ENCODE peak calls at places on chromosomes 1 and 21, in seven cellular contexts. P is stomach, M is PC-9, U is fibroblast of lung, G is ascending aorta, V is adrenal gland, I is IMR-90. F is an unnamed sample.
A peak's percentile ranks its signal among the peaks of the same experiment; 100 is the strongest.

GRCh38 chr1:6348511-6349191 is 44.9 kb downstream of the ACOT7 start:
- DNase-seq in P (peak; percentile 41), M (peak; percentile 37), U (peak; percentile 90), G (no peak), V (peak; percentile 73), I (peak; percentile 32), F (no peak)

GRCh38 chr1:202806845-202807366 is 1.3 kb downstream of the KDM5B start:
- DNase-seq in P (no peak), M (peak; percentile 18), U (peak; percentile 17), G (no peak), V (no peak), I (no peak), F (peak; percentile 67)

GRCh38 chr21:43318841-43319781 is 107.8 kb downstream of the SIK1 start:
- DNase-seq in P (no peak), M (peak; percentile 45), U (peak; percentile 53), G (no peak), V (peak; percentile 66), I (peak; percentile 87), F (no peak)

GRCh38 chr1:225845633-225846259 is 35.8 kb downstream of the EPHX1 start:
- DNase-seq in P (peak; percentile 72), M (peak; percentile 80), U (peak; percentile 67), G (peak; percentile 89), V (peak; percentile 87), I (peak; percentile 75), F (peak; percentile 83)

GRCh38 chr1:205472737-205473565 is 17.1 kb upstream of the BLACAT1 start:
- DNase-seq in P (no peak), M (no peak), U (no peak), G (no peak), V (no peak), I (no peak), F (no peak)

GRCh38 chr1:95506736-95507404 is 272.9 kb downstream of the RWDD3 start:
- DNase-seq in P (no peak), M (no peak), U (no peak), G (no peak), V (no peak), I (no peak), F (no peak)

GRCh38 chr1:58855351-58856165 is 71.7 kb upstream of the JUN start:
- DNase-seq in P (no peak), M (no peak), U (peak; percentile 59), G (no peak), V (no peak), I (no peak), F (no peak)

GRCh38 chr21:44666401-44667320 is at the start of gene KRTAP12-2:
- DNase-seq in P (no peak), M (no peak), U (no peak), G (no peak), V (no peak), I (no peak), F (no peak)

GRCh38 chr1:215276582-215276981 is 194.0 kb downstream of the KCNK2 start:
- DNase-seq in P (no peak), M (no peak), U (no peak), G (no peak), V (no peak), I (no peak), F (no peak)

GRCh38 chr1:159079518-159079917 is 3.0 kb upstream of the AIM2 start:
- DNase-seq in P (no peak), M (no peak), U (no peak), G (no peak), V (no peak), I (no peak), F (no peak)

GRCh38 chr21:46323710-46324389 is at the start of the genes C21orf58 and PCNT:
- DNase-seq in P (peak; percentile 98), M (peak; percentile 96), U (peak; percentile 97), G (peak; percentile 99), V (peak; percentile 99), I (peak; percentile 97), F (peak; percentile 99)

GRCh38 chr21:46326110-46326703 is 2.3 kb downstream of the PCNT start:
- DNase-seq in P (no peak), M (peak; percentile 20), U (no peak), G (no peak), V (no peak), I (no peak), F (no peak)

GRCh38 chr21:46323227-46323709 is 402 bp downstream of the C21orf58 start:
- DNase-seq in P (no peak), M (no peak), U (peak; percentile 6), G (no peak), V (peak; percentile 63), I (no peak), F (no peak)

GRCh38 chr21:46325073-46325912 is 1.3 kb downstream of the PCNT start:
- DNase-seq in P (peak; percentile 37), M (peak; percentile 42), U (peak; percentile 54), G (no peak), V (peak; percentile 64), I (peak; percentile 47), F (peak; percentile 75)

DNA sequence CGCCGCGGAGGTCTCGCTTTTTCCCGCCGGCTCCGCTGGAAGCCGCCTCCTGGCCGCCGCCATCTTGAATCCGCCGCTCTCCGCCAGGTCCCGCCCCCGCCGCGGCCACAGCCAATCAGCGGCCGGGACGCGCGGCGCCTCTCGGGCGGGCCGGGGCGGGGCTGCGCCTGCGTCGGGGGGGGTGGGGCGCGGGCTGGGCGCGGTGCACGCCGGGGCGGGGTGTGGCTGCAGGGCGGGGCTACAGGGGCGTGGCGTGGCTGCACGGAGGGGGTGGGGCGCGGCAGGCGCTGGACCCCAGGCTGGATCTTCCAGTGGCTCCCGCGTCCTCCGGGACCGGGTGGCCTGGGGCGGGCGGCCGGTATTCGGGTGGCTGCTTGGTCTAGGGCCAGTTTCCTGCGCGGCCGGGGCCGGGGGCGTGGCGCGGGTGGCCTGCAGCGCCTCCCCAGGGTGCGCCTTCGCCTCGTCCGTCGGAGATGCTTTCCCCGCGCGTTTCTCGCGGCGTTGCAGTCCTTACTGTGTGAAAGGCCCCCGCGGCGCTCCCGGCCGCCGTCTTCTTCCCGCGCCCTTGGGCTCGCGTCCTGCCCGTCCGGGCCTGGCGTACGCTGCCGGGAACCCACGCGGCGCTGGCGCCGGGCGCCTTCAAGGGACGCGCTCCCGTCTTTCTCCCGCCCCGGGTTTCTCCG is 575 bp downstream of the PCNT start:
- DNase-seq in P (peak; percentile 90), M (peak; percentile 81), U (peak; percentile 70), G (peak; percentile 91), V (peak; percentile 88), I (peak; percentile 70), F (peak; percentile 93)
- TF ChIP-seq CTCF in P (no peak), M (no peak), U (no peak), G (peak; percentile 10), V (no peak), I (peak; percentile 23), F (no peak)

DNA sequence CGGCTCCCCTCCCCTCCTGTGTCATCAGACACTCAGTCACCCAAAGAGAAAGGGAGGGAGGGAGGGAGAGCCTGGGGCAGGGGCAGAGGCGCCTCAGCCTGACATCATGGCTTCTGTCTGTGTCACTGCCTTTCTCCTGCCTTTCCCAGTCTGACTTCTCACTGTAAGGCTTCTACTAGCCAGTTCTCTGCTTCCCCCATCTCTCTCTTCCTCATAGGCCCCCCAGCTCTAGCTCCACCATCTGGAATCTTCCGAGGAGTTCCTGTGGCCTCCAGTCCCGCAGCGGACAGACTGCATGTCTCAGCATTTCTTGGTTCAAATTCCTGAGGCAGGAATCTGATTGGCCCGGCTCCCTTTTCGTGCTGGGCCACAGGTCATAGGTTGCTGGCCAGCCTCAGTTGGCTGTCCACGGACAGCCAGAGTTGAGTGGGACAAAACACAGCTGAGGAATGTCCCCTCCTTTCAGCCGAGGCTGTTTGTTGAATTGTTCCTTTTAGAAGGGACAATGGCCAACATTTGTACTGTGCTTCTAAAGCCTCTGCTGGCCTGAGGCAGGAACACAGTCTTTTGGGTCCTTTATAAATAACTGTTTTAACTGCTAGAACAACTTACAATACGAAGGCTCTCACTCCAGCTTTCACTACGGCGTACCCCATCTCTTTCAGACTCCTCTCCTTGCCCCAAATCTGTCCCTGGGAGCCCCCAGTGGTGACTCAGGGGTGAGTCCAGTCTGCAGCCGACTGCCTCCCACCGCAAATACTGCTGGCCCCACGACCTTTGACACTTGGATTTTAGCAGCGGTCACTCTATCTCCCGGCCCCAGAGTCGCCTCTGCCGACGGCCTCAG is 18.8 kb upstream of the KANK4 start:
- DNase-seq in P (no peak), M (no peak), U (peak; percentile 33), G (no peak), V (peak; percentile 59), I (no peak), F (no peak)
- H3K27ac ChIP-seq in P (peak overlapping the region; percentile 51), M (no peak overlapping the region), U (no peak overlapping the region), G (no peak overlapping the region), V (peak overlapping the region; percentile 71), I (no peak overlapping the region), F (peak overlapping the region; percentile 72)

GRCh38 chr1:1034438-1034759 is 14.5 kb downstream of the AGRN start:
- DNase-seq in P (no peak), M (no peak), U (no peak), G (no peak), V (no peak), I (no peak), F (no peak)

GRCh38 chr1:1032428-1032827 is 12.5 kb downstream of the AGRN start:
- DNase-seq in P (peak; percentile 61), M (no peak), U (no peak), G (no peak), V (peak; percentile 58), I (no peak), F (no peak)

GRCh38 chr1:1031659-1032245 is 11.8 kb downstream of the AGRN start:
- DNase-seq in P (no peak), M (no peak), U (no peak), G (no peak), V (no peak), I (no peak), F (no peak)

GRCh38 chr1:1033731-1034437 is 14.0 kb downstream of the AGRN start:
- DNase-seq in P (no peak), M (no peak), U (no peak), G (no peak), V (no peak), I (no peak), F (no peak)

GRCh38 chr1:1033009-1033587 is 13.2 kb downstream of the AGRN start:
- DNase-seq in P (peak; percentile 92), M (no peak), U (peak; percentile 72), G (peak; percentile 82), V (peak; percentile 78), I (peak; percentile 63), F (peak; percentile 91)
- TF ChIP-seq CTCF in P (peak; percentile 75), M (peak; percentile 25), U (peak; percentile 51), G (peak; percentile 53), V (no peak), I (peak; percentile 76), F (peak; percentile 65)

DNA sequence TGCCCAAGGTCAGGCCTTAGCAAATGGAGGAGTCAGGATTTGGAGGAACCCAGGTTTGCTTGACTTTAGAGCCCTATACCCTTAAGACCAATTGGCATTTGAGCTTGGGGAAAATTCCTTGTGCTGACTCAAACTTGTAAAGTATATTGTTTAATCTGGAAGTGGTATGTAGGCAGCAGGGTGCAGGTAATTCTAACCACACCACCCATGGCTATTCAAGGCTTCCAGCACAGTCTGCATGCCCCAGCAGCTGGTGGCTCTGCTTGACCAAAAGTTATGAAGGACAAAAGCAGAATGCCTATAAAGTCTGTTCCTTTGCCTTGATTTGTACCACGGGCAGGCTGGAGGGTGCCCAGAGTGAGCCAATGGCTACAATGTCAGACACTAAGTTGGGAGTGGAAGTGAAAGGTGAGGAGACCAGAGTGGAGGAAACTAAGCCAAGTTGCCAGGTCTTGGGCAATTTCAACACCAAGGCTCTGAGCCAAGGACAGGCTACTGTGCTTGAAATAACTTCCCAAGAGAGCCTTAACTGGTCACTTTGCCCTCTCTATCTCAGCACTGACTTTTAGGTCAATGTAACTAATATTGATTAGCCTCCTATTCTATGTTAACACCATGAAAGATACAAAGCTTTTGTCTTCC is 4.7 kb upstream of the G0S2 start:
- DNase-seq in P (no peak), M (no peak), U (no peak), G (no peak), V (no peak), I (no peak), F (no peak)
- H3K27ac ChIP-seq in P (no peak overlapping the region), M (peak overlapping the region; percentile 42), U (no peak overlapping the region), G (no peak overlapping the region), V (no peak overlapping the region), I (no peak overlapping the region), F (no peak overlapping the region)